ENCODE peak calls at places on chromosomes 13 and 19, in ten cellular contexts. V is adrenal gland, M is uterus, B is IMR-90, I is lower leg skin, U is prostate gland, Q is breast epithelium, C is suprapubic skin, Y is HCT116, L is testis. W is an unnamed sample.

GRCh38 chr13:24616514-24616913 is 63.7 kb upstream of the ATP12A start:
- DNase-seq in V (no peak), M (no peak), B (no peak), I (peak), U (no peak), Q (no peak), C (no peak), Y (no peak), L (no peak), W (no peak)

GRCh38 chr13:79481685-79482052 is 714 bp downstream of the NDFIP2 start:
- DNase-seq in V (no peak), M (no peak), B (no peak), I (no peak), U (peak), Q (peak), C (no peak), Y (no peak), L (no peak), W (no peak)

GRCh38 chr19:35290381-35291135 is 1.4 kb upstream of the MAG start:
- DNase-seq in V (no peak), M (no peak), B (no peak), I (no peak), U (no peak), Q (no peak), C (no peak), Y (no peak), L (no peak), W (no peak)

GRCh38 chr19:50024719-50025021 is 502 bp downstream of the VRK3 start:
- DNase-seq in V (no peak), M (no peak), B (no peak), I (no peak), U (no peak), Q (no peak), C (no peak), Y (no peak), L (no peak), W (no peak)

GRCh38 chr19:51098366-51099069 is 9.7 kb downstream of the CTU1 start:
- DNase-seq in V (no peak), M (no peak), B (no peak), I (no peak), U (no peak), Q (no peak), C (no peak), Y (no peak), L (peak), W (no peak)

GRCh38 chr13:27259831-27260230 is 8.5 kb downstream of the RPL21 start:
- DNase-seq in V (no peak), M (no peak), B (no peak), I (no peak), U (no peak), Q (no peak), C (no peak), Y (no peak), L (no peak), W (no peak)

GRCh38 chr13:62875118-62875640 is 1459.5 kb upstream of the PCDH20 start:
- DNase-seq in V (no peak), M (no peak), B (no peak), I (no peak), U (no peak), Q (no peak), C (no peak), Y (no peak), L (no peak), W (no peak)

GRCh38 chr13:108276060-108276459 is 6.5 kb downstream of the TNFSF13B start:
- DNase-seq in V (peak), M (peak), B (no peak), I (no peak), U (no peak), Q (no peak), C (no peak), Y (no peak), L (peak), W (no peak)

GRCh38 chr13:46082324-46082723 is 22.5 kb downstream of the CPB2 start:
- DNase-seq in V (no peak), M (no peak), B (no peak), I (no peak), U (no peak), Q (no peak), C (no peak), Y (no peak), L (no peak), W (no peak)

GRCh38 chr13:21917046-21918010 is 246.5 kb downstream of the FGF9 start:
- DNase-seq in V (peak), M (no peak), B (peak), I (no peak), U (no peak), Q (no peak), C (no peak), Y (no peak), L (peak), W (no peak)

GRCh38 chr19:2249010-2249866 is at the start of gene AMH:
- DNase-seq in V (peak), M (no peak), B (no peak), I (no peak), U (no peak), Q (no peak), C (no peak), Y (no peak), L (peak), W (no peak)

GRCh38 chr13:60990032-60990733 is 425.5 kb downstream of the PCDH20 start:
- DNase-seq in V (no peak), M (no peak), B (no peak), I (no peak), U (no peak), Q (no peak), C (no peak), Y (no peak), L (no peak), W (no peak)

GRCh38 chr13:46804391-46804815 is 7.4 kb upstream of the ESD start:
- DNase-seq in V (no peak), M (no peak), B (peak), I (no peak), U (no peak), Q (no peak), C (no peak), Y (peak), L (no peak), W (no peak)

GRCh38 chr13:102289606-102290005 is 112.2 kb downstream of the FGF14 start:
- DNase-seq in V (no peak), M (no peak), B (peak), I (no peak), U (no peak), Q (no peak), C (no peak), Y (no peak), L (no peak), W (no peak)

GRCh38 chr13:25300861-25301346 is 521 bp upstream of the NUP58 start:
- DNase-seq in V (no peak), M (peak), B (no peak), I (peak), U (peak), Q (no peak), C (peak), Y (no peak), L (peak), W (no peak)

GRCh38 chr13:52348983-52349780 is 56.8 kb downstream of the THSD1 start:
- DNase-seq in V (no peak), M (no peak), B (peak), I (no peak), U (no peak), Q (no peak), C (no peak), Y (peak), L (no peak), W (no peak)

GRCh38 chr13:46369506-46370268 is 17.4 kb downstream of the RUBCNL start:
- DNase-seq in V (no peak), M (no peak), B (peak), I (no peak), U (no peak), Q (no peak), C (no peak), Y (no peak), L (no peak), W (no peak)

GRCh38 chr19:17420267-17420924 is 549 bp downstream of the MVB12A start:
- DNase-seq in V (peak), M (peak), B (no peak), I (peak), U (no peak), Q (peak), C (no peak), Y (no peak), L (peak), W (no peak)

GRCh38 chr13:111115051-111115840 is at the start of gene ARHGEF7:
- DNase-seq in V (no peak), M (peak), B (no peak), I (peak), U (no peak), Q (no peak), C (no peak), Y (no peak), L (no peak), W (no peak)

GRCh38 chr13:110425444-110425780 is 118.3 kb downstream of the COL4A2 start:
- DNase-seq in V (no peak), M (no peak), B (peak), I (peak), U (no peak), Q (no peak), C (no peak), Y (no peak), L (no peak), W (no peak)

GRCh38 chr19:39807846-39808364 is 26.1 kb downstream of the DYRK1B start:
- DNase-seq in V (no peak), M (no peak), B (no peak), I (no peak), U (no peak), Q (no peak), C (no peak), Y (no peak), L (no peak), W (no peak)

GRCh38 chr19:17721821-17722220 is 2.5 kb downstream of the MAP1S start:
- DNase-seq in V (peak), M (no peak), B (peak), I (no peak), U (no peak), Q (no peak), C (no peak), Y (no peak), L (no peak), W (no peak)

GRCh38 chr13:40974460-40975407 is 44.4 kb downstream of the ELF1 start:
- DNase-seq in V (peak), M (no peak), B (peak), I (no peak), U (no peak), Q (no peak), C (no peak), Y (peak), L (peak), W (no peak)

GRCh38 chr13:26708007-26708297 is 52.6 kb downstream of the GPR12 start:
- DNase-seq in V (no peak), M (no peak), B (no peak), I (no peak), U (no peak), Q (no peak), C (no peak), Y (no peak), L (no peak), W (no peak)

GRCh38 chr19:51944798-51945552 is 17.7 kb downstream of the ZNF613 start:
- DNase-seq in V (no peak), M (no peak), B (no peak), I (no peak), U (no peak), Q (no peak), C (no peak), Y (no peak), L (no peak), W (no peak)

GRCh38 chr19:40282920-40283319 is 2.2 kb downstream of the AKT2 start:
- DNase-seq in V (no peak), M (no peak), B (peak), I (no peak), U (no peak), Q (no peak), C (no peak), Y (no peak), L (no peak), W (no peak)

GRCh38 chr19:6057651-6058365 is 52.5 kb downstream of the RFX2 start:
- DNase-seq in V (no peak), M (peak), B (no peak), I (peak), U (peak), Q (peak), C (no peak), Y (no peak), L (peak), W (no peak)

GRCh38 chr13:98105929-98106336 is 37.0 kb upstream of the FARP1 start:
- DNase-seq in V (no peak), M (no peak), B (peak), I (peak), U (peak), Q (peak), C (no peak), Y (no peak), L (no peak), W (no peak)

GRCh38 chr13:20182231-20182846 is 10.4 kb downstream of the GJB2 start:
- DNase-seq in V (peak), M (no peak), B (peak), I (peak), U (no peak), Q (no peak), C (no peak), Y (peak), L (peak), W (no peak)

GRCh38 chr13:100518394-100519062 is 70.1 kb downstream of the GGACT start:
- DNase-seq in V (no peak), M (no peak), B (no peak), I (no peak), U (no peak), Q (no peak), C (no peak), Y (no peak), L (no peak), W (no peak)

GRCh38 chr13:114102521-114103288 is 29.7 kb downstream of the RASA3 start:
- DNase-seq in V (no peak), M (peak), B (no peak), I (peak), U (no peak), Q (no peak), C (peak), Y (no peak), L (no peak), W (no peak)

GRCh38 chr19:45163156-45163555 is 2.4 kb upstream of the NKPD1 start:
- DNase-seq in V (no peak), M (no peak), B (no peak), I (no peak), U (no peak), Q (no peak), C (no peak), Y (no peak), L (no peak), W (no peak)

GRCh38 chr13:27137759-27138158 is 33.9 kb downstream of the USP12 start:
- DNase-seq in V (no peak), M (no peak), B (no peak), I (no peak), U (no peak), Q (no peak), C (no peak), Y (no peak), L (no peak), W (no peak)

GRCh38 chr19:33797821-33798633 is 1.4 kb downstream of the KCTD15 start:
- DNase-seq in V (no peak), M (peak), B (peak), I (no peak), U (no peak), Q (no peak), C (no peak), Y (no peak), L (peak), W (no peak)

GRCh38 chr19:45059258-45059965 is 16.9 kb downstream of the ZNF296 start:
- DNase-seq in V (peak), M (peak), B (peak), I (peak), U (peak), Q (no peak), C (no peak), Y (peak), L (peak), W (no peak)

DNA sequence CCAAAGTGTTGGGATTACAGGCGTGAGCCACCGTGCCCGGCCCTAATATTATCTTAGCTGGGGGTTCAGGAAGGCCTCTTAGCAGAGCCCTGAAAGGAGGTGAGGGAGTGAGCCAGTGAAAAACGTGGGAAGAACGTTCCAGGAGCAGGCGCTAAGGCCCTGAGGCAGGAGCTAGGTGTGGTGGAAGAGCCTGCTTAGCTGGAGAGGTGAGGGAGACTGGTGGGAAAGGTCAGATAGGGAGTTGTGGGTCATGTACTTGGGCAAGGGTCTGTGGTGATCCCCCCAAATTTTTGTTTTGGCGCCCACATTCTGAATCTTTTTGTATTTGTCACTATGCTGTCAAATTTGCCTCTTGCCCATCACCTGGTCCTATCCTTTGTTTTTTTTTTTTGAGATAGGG is 5.1 kb upstream of the INAFM1 start:
- DNase-seq in V (no peak), M (no peak), B (no peak), I (no peak), U (no peak), Q (no peak), C (no peak), Y (no peak), L (no peak), W (no peak)
- TF ChIP-seq POLR2A in V (no peak), M (no peak), B (no peak), I (no peak), U (no peak), Q (no peak), C (no peak), Y (no peak), L (no peak), W (no peak)

DNA sequence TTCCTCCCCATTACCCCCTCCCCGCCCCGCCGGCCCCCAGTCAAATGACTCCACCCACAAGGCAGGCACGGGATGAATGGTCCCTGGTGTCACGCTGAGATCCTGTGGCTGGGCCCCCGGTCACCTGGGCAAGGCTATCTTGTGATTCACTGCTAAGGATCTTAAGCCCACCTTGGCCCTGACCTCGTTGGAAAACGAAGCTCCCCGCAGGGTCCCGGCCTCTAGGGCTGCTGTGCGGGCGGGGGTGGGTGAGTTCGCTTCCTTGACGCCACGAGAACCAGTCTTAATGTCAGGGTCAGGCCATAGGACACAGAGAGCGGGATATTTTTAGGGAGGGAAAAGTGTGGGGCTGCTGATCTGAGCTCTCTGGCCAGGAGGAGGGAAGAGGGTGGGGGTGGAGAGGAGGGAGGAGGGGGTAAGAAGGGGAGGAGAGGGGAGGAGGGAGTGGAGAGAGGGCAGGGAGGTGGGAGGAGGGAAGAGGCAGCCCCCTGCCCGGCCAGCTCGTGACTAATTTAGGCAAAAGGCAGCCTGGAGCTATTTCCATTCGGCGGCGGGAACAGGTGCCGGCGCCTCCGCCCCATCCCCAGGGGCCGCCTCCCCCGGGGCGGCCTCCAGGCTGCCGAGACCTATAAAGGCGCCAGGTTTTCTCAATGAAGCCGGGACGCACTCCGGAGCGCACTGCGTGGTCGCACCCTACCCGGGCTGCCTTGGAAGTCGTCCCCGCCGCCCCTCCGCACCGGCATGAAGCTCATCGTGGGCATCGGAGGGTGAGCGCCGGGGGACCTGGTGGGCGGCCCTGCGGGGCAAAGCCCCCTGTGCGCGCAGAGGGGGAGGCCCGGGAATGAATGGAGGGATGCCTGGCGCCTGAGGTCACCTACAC is at the start of gene NMRK2:
- DNase-seq in V (peak), M (no peak), B (no peak), I (no peak), U (no peak), Q (no peak), C (no peak), Y (no peak), L (no peak), W (no peak)
- TF ChIP-seq CTCF in V (no peak), M (no peak), B (no peak), I (no peak), U (no peak), Q (no peak), C (no peak), Y (no peak), L (no peak), W (no peak)

GRCh38 chr19:41872775-41873647 is 4.1 kb upstream of the CD79A start:
- DNase-seq in V (peak), M (no peak), B (peak), I (no peak), U (peak), Q (peak), C (no peak), Y (peak), L (peak), W (no peak)
- TF ChIP-seq POLR2A in V (no peak), M (no peak), B (peak), I (no peak), U (no peak), Q (no peak), C (no peak), Y (no peak), L (no peak), W (no peak)

DNA sequence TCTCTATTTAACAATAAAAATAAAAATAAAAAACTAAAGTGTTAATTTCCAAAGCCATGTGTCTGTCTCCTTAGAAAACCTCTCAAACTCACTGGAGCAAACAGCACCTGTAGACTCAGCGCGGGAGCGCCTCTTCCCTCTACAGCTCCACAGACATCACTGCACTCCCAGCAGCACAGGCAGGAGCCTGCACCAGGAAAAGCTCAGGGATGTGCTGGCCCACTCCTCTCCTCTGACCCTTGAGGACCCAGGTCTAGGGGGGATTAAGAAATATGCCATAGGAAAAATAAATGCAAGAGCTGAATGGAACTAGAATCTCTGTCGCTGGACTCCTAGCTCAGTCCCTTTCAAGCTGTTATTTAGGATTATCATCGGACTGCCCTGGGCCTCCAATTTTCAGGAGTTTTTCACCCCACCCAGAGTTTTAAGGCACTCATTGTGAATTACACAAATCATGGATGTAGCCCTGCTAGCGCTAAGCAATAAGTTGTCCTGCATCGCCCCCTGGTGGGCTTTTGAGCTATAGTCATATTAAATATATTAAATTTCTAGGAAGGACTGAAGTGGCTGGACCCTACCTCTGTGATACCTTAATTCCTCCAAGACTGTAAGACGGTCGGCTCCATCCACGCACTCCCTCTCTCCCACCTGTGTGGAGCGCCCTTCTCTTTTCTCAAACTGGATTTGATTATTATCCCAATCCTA is 333.9 kb downstream of the UQCRFS1 start:
- DNase-seq in V (peak), M (peak), B (peak), I (peak), U (peak), Q (peak), C (no peak), Y (peak), L (peak), W (no peak)
- TF ChIP-seq CTCF in V (peak), M (peak), B (peak), I (no peak), U (peak), Q (peak), C (peak), Y (peak), L (peak), W (peak)

DNA sequence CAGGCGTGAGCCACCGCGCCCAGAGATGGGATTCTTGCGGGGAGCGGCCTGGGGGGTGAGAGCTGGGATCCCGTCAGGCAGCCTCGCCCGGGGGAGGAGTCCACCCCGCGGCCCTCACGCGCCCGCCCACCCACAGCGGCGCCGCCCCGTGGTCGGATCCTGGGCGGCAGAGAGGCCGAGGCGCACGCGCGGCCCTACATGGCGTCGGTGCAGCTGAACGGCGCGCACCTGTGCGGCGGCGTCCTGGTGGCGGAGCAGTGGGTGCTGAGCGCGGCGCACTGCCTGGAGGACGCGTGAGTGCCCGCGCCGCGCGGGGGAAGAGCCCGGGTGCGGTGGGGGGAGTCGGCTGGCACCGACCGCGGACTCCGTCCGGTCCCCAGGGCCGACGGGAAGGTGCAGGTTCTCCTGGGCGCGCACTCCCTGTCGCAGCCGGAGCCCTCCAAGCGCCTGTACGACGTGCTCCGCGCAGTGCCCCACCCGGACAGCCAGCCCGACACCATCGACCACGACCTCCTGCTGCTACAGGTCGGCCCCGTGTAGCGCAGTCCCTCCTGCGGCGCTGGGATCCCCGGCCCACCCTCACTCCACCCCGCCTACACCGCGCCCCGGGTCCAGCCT is 1.1 kb downstream of the CFD start:
- DNase-seq in V (peak), M (no peak), B (peak), I (peak), U (peak), Q (peak), C (no peak), Y (peak), L (peak), W (no peak)
- TF ChIP-seq POLR2A in V (no peak), M (peak), B (no peak), I (no peak), U (peak), Q (no peak), C (no peak), Y (peak), L (no peak), W (peak)